ENCODE peak calls at places on chromosomes 5 and 9, in ten cellular contexts. One of them, this sample, is unnamed.

GRCh38 chr5:126525630-126526245 is 69.3 kb downstream of the ALDH7A1 start:
- DNase-seq in neuronal stem cell: no peak
- DNase-seq in hippocampal formation: no peak
- DNase-seq in effector memory CD4-positive, alpha-beta T cell: no peak
- DNase-seq in transverse colon: peak; percentile 79
- DNase-seq in GM04504: no peak
- DNase-seq in upper lobe of right lung: no peak
- DNase-seq in Calu3: peak; percentile 16
- DNase-seq in central memory CD4-positive, alpha-beta T cell: no peak
- DNase-seq in amniotic epithelial cell: no peak
- DNase-seq in this sample: peak; percentile 89

GRCh38 chr5:40001796-40002195 is 577.0 kb upstream of the DAB2 start:
- DNase-seq in neuronal stem cell: no peak
- DNase-seq in hippocampal formation: no peak
- DNase-seq in effector memory CD4-positive, alpha-beta T cell: no peak
- DNase-seq in transverse colon: no peak
- DNase-seq in GM04504: no peak
- DNase-seq in upper lobe of right lung: no peak
- DNase-seq in Calu3: no peak
- DNase-seq in central memory CD4-positive, alpha-beta T cell: no peak
- DNase-seq in amniotic epithelial cell: no peak
- DNase-seq in this sample: no peak

GRCh38 chr9:131402738-131403492 is 9.0 kb downstream of the PRRC2B start:
- DNase-seq in neuronal stem cell: no peak
- DNase-seq in hippocampal formation: peak; percentile 79
- DNase-seq in effector memory CD4-positive, alpha-beta T cell: no peak
- DNase-seq in transverse colon: peak; percentile 79
- DNase-seq in GM04504: peak; percentile 84
- DNase-seq in upper lobe of right lung: peak; percentile 87
- DNase-seq in Calu3: peak; percentile 56
- DNase-seq in central memory CD4-positive, alpha-beta T cell: no peak
- DNase-seq in amniotic epithelial cell: peak; percentile 89
- DNase-seq in this sample: peak; percentile 96

GRCh38 chr5:133850811-133851210 is 117.6 kb downstream of the C5orf15 start:
- DNase-seq in neuronal stem cell: no peak
- DNase-seq in hippocampal formation: no peak
- DNase-seq in effector memory CD4-positive, alpha-beta T cell: no peak
- DNase-seq in transverse colon: no peak
- DNase-seq in GM04504: no peak
- DNase-seq in upper lobe of right lung: no peak
- DNase-seq in Calu3: no peak
- DNase-seq in central memory CD4-positive, alpha-beta T cell: no peak
- DNase-seq in amniotic epithelial cell: no peak
- DNase-seq in this sample: no peak

GRCh38 chr9:113481176-113481805 is 17.8 kb downstream of the RGS3 start:
- DNase-seq in neuronal stem cell: no peak
- DNase-seq in hippocampal formation: no peak
- DNase-seq in effector memory CD4-positive, alpha-beta T cell: no peak
- DNase-seq in transverse colon: peak; percentile 52
- DNase-seq in GM04504: no peak
- DNase-seq in upper lobe of right lung: peak; percentile 46
- DNase-seq in Calu3: no peak
- DNase-seq in central memory CD4-positive, alpha-beta T cell: no peak
- DNase-seq in amniotic epithelial cell: no peak
- DNase-seq in this sample: peak; percentile 52

GRCh38 chr5:173238312-173239232 is 3.6 kb upstream of the NKX2-5 start:
- DNase-seq in neuronal stem cell: no peak
- DNase-seq in hippocampal formation: no peak
- DNase-seq in effector memory CD4-positive, alpha-beta T cell: no peak
- DNase-seq in transverse colon: no peak
- DNase-seq in GM04504: no peak
- DNase-seq in upper lobe of right lung: no peak
- DNase-seq in Calu3: no peak
- DNase-seq in central memory CD4-positive, alpha-beta T cell: no peak
- DNase-seq in amniotic epithelial cell: no peak
- DNase-seq in this sample: no peak

GRCh38 chr9:2933165-2934095 is 89.5 kb upstream of the PUM3 start:
- DNase-seq in neuronal stem cell: no peak
- DNase-seq in hippocampal formation: no peak
- DNase-seq in effector memory CD4-positive, alpha-beta T cell: no peak
- DNase-seq in transverse colon: no peak
- DNase-seq in GM04504: no peak
- DNase-seq in upper lobe of right lung: no peak
- DNase-seq in Calu3: no peak
- DNase-seq in central memory CD4-positive, alpha-beta T cell: no peak
- DNase-seq in amniotic epithelial cell: no peak
- DNase-seq in this sample: no peak

GRCh38 chr9:77735515-77735914 is 87.4 kb upstream of the GNA14 start:
- DNase-seq in neuronal stem cell: no peak
- DNase-seq in hippocampal formation: peak; percentile 36
- DNase-seq in effector memory CD4-positive, alpha-beta T cell: no peak
- DNase-seq in transverse colon: no peak
- DNase-seq in GM04504: no peak
- DNase-seq in upper lobe of right lung: no peak
- DNase-seq in Calu3: no peak
- DNase-seq in central memory CD4-positive, alpha-beta T cell: no peak
- DNase-seq in amniotic epithelial cell: peak; percentile 65
- DNase-seq in this sample: no peak

GRCh38 chr9:134644715-134645606 is 3.4 kb downstream of the COL5A1 start:
- DNase-seq in neuronal stem cell: no peak
- DNase-seq in hippocampal formation: no peak
- DNase-seq in effector memory CD4-positive, alpha-beta T cell: no peak
- DNase-seq in transverse colon: peak; percentile 60
- DNase-seq in GM04504: peak; percentile 98
- DNase-seq in upper lobe of right lung: no peak
- DNase-seq in Calu3: no peak
- DNase-seq in central memory CD4-positive, alpha-beta T cell: no peak
- DNase-seq in amniotic epithelial cell: peak; percentile 99
- DNase-seq in this sample: peak; percentile 93

GRCh38 chr9:70679845-70680244 is 265.4 kb upstream of the KLF9 start:
- DNase-seq in neuronal stem cell: no peak
- DNase-seq in hippocampal formation: no peak
- DNase-seq in effector memory CD4-positive, alpha-beta T cell: no peak
- DNase-seq in transverse colon: no peak
- DNase-seq in GM04504: no peak
- DNase-seq in upper lobe of right lung: no peak
- DNase-seq in Calu3: no peak
- DNase-seq in central memory CD4-positive, alpha-beta T cell: no peak
- DNase-seq in amniotic epithelial cell: peak; percentile 84
- DNase-seq in this sample: no peak

GRCh38 chr9:92650839-92651621 is 18.9 kb downstream of the IPPK start:
- DNase-seq in neuronal stem cell: no peak
- DNase-seq in hippocampal formation: peak; percentile 31
- DNase-seq in effector memory CD4-positive, alpha-beta T cell: no peak
- DNase-seq in transverse colon: peak; percentile 25
- DNase-seq in GM04504: no peak
- DNase-seq in upper lobe of right lung: peak; percentile 61
- DNase-seq in Calu3: no peak
- DNase-seq in central memory CD4-positive, alpha-beta T cell: no peak
- DNase-seq in amniotic epithelial cell: peak; percentile 97
- DNase-seq in this sample: peak; percentile 92

GRCh38 chr5:107790671-107791070 is 119.9 kb upstream of the EFNA5 start:
- DNase-seq in neuronal stem cell: no peak
- DNase-seq in hippocampal formation: no peak
- DNase-seq in effector memory CD4-positive, alpha-beta T cell: no peak
- DNase-seq in transverse colon: no peak
- DNase-seq in GM04504: no peak
- DNase-seq in upper lobe of right lung: no peak
- DNase-seq in Calu3: no peak
- DNase-seq in central memory CD4-positive, alpha-beta T cell: no peak
- DNase-seq in amniotic epithelial cell: no peak
- DNase-seq in this sample: no peak

GRCh38 chr9:123544007-123544827 is 188.2 kb downstream of the CRB2 start:
- DNase-seq in neuronal stem cell: peak; percentile 39
- DNase-seq in hippocampal formation: peak; percentile 56
- DNase-seq in effector memory CD4-positive, alpha-beta T cell: no peak
- DNase-seq in transverse colon: peak; percentile 31
- DNase-seq in GM04504: peak; percentile 13
- DNase-seq in upper lobe of right lung: no peak
- DNase-seq in Calu3: peak; percentile 25
- DNase-seq in central memory CD4-positive, alpha-beta T cell: no peak
- DNase-seq in amniotic epithelial cell: peak; percentile 51
- DNase-seq in this sample: no peak

GRCh38 chr5:176406436-176407052 is 9.8 kb downstream of the CLTB start:
- DNase-seq in neuronal stem cell: no peak
- DNase-seq in hippocampal formation: no peak
- DNase-seq in effector memory CD4-positive, alpha-beta T cell: no peak
- DNase-seq in transverse colon: peak; percentile 8
- DNase-seq in GM04504: no peak
- DNase-seq in upper lobe of right lung: peak; percentile 25
- DNase-seq in Calu3: no peak
- DNase-seq in central memory CD4-positive, alpha-beta T cell: no peak
- DNase-seq in amniotic epithelial cell: no peak
- DNase-seq in this sample: no peak

GRCh38 chr9:131841765-131842318 is 102.0 kb upstream of the RAPGEF1 start:
- DNase-seq in neuronal stem cell: no peak
- DNase-seq in hippocampal formation: no peak
- DNase-seq in effector memory CD4-positive, alpha-beta T cell: no peak
- DNase-seq in transverse colon: no peak
- DNase-seq in GM04504: no peak
- DNase-seq in upper lobe of right lung: no peak
- DNase-seq in Calu3: no peak
- DNase-seq in central memory CD4-positive, alpha-beta T cell: no peak
- DNase-seq in amniotic epithelial cell: no peak
- DNase-seq in this sample: no peak

GRCh38 chr5:176995896-176996767 is 10.4 kb downstream of the UIMC1 start:
- DNase-seq in neuronal stem cell: no peak
- DNase-seq in hippocampal formation: no peak
- DNase-seq in effector memory CD4-positive, alpha-beta T cell: no peak
- DNase-seq in transverse colon: no peak
- DNase-seq in GM04504: peak; percentile 70
- DNase-seq in upper lobe of right lung: no peak
- DNase-seq in Calu3: no peak
- DNase-seq in central memory CD4-positive, alpha-beta T cell: no peak
- DNase-seq in amniotic epithelial cell: peak; percentile 93
- DNase-seq in this sample: no peak

GRCh38 chr9:106467113-106467846 is 395.7 kb upstream of the ZNF462 start:
- DNase-seq in neuronal stem cell: peak; percentile 15
- DNase-seq in hippocampal formation: no peak
- DNase-seq in effector memory CD4-positive, alpha-beta T cell: no peak
- DNase-seq in transverse colon: no peak
- DNase-seq in GM04504: no peak
- DNase-seq in upper lobe of right lung: no peak
- DNase-seq in Calu3: no peak
- DNase-seq in central memory CD4-positive, alpha-beta T cell: no peak
- DNase-seq in amniotic epithelial cell: peak; percentile 14
- DNase-seq in this sample: no peak

GRCh38 chr9:93598647-93599241 is 22.4 kb downstream of the PHF2 start:
- DNase-seq in neuronal stem cell: no peak
- DNase-seq in hippocampal formation: no peak
- DNase-seq in effector memory CD4-positive, alpha-beta T cell: no peak
- DNase-seq in transverse colon: peak; percentile 36
- DNase-seq in GM04504: no peak
- DNase-seq in upper lobe of right lung: no peak
- DNase-seq in Calu3: no peak
- DNase-seq in central memory CD4-positive, alpha-beta T cell: peak; percentile 36
- DNase-seq in amniotic epithelial cell: no peak
- DNase-seq in this sample: no peak

GRCh38 chr5:158079097-158079496 is 220.2 kb upstream of the CLINT1 start:
- DNase-seq in neuronal stem cell: no peak
- DNase-seq in hippocampal formation: no peak
- DNase-seq in effector memory CD4-positive, alpha-beta T cell: no peak
- DNase-seq in transverse colon: no peak
- DNase-seq in GM04504: no peak
- DNase-seq in upper lobe of right lung: no peak
- DNase-seq in Calu3: no peak
- DNase-seq in central memory CD4-positive, alpha-beta T cell: no peak
- DNase-seq in amniotic epithelial cell: no peak
- DNase-seq in this sample: no peak

GRCh38 chr9:70049236-70049635 is 5.6 kb downstream of the MAMDC2 start:
- DNase-seq in neuronal stem cell: no peak
- DNase-seq in hippocampal formation: no peak
- DNase-seq in effector memory CD4-positive, alpha-beta T cell: no peak
- DNase-seq in transverse colon: peak; percentile 57
- DNase-seq in GM04504: peak; percentile 41
- DNase-seq in upper lobe of right lung: no peak
- DNase-seq in Calu3: peak; percentile 48
- DNase-seq in central memory CD4-positive, alpha-beta T cell: no peak
- DNase-seq in amniotic epithelial cell: peak; percentile 82
- DNase-seq in this sample: peak; percentile 94

GRCh38 chr9:107142896-107143603 is 140.0 kb upstream of the RAD23B start:
- DNase-seq in neuronal stem cell: no peak
- DNase-seq in hippocampal formation: no peak
- DNase-seq in effector memory CD4-positive, alpha-beta T cell: no peak
- DNase-seq in transverse colon: peak; percentile 28
- DNase-seq in GM04504: no peak
- DNase-seq in upper lobe of right lung: no peak
- DNase-seq in Calu3: no peak
- DNase-seq in central memory CD4-positive, alpha-beta T cell: no peak
- DNase-seq in amniotic epithelial cell: peak; percentile 63
- DNase-seq in this sample: no peak

GRCh38 chr5:145341842-145342241 is 493.3 kb downstream of the PRELID2 start:
- DNase-seq in neuronal stem cell: no peak
- DNase-seq in hippocampal formation: no peak
- DNase-seq in effector memory CD4-positive, alpha-beta T cell: no peak
- DNase-seq in transverse colon: no peak
- DNase-seq in GM04504: no peak
- DNase-seq in upper lobe of right lung: no peak
- DNase-seq in Calu3: no peak
- DNase-seq in central memory CD4-positive, alpha-beta T cell: no peak
- DNase-seq in amniotic epithelial cell: peak; percentile 31
- DNase-seq in this sample: no peak

GRCh38 chr5:37166197-37166596 is 83.0 kb downstream of the CPLANE1 start:
- DNase-seq in neuronal stem cell: no peak
- DNase-seq in hippocampal formation: no peak
- DNase-seq in effector memory CD4-positive, alpha-beta T cell: no peak
- DNase-seq in transverse colon: no peak
- DNase-seq in GM04504: no peak
- DNase-seq in upper lobe of right lung: no peak
- DNase-seq in Calu3: no peak
- DNase-seq in central memory CD4-positive, alpha-beta T cell: no peak
- DNase-seq in amniotic epithelial cell: no peak
- DNase-seq in this sample: no peak

GRCh38 chr9:126125177-126125576 is 201.5 kb upstream of the MVB12B start:
- DNase-seq in neuronal stem cell: no peak
- DNase-seq in hippocampal formation: no peak
- DNase-seq in effector memory CD4-positive, alpha-beta T cell: no peak
- DNase-seq in transverse colon: no peak
- DNase-seq in GM04504: no peak
- DNase-seq in upper lobe of right lung: no peak
- DNase-seq in Calu3: no peak
- DNase-seq in central memory CD4-positive, alpha-beta T cell: no peak
- DNase-seq in amniotic epithelial cell: peak; percentile 31
- DNase-seq in this sample: no peak

GRCh38 chr9:101449071-101449721 is 13.6 kb upstream of the ALDOB start:
- DNase-seq in neuronal stem cell: peak; percentile 61
- DNase-seq in hippocampal formation: peak; percentile 16
- DNase-seq in effector memory CD4-positive, alpha-beta T cell: no peak
- DNase-seq in transverse colon: peak; percentile 85
- DNase-seq in GM04504: peak; percentile 21
- DNase-seq in upper lobe of right lung: peak; percentile 87
- DNase-seq in Calu3: peak; percentile 85
- DNase-seq in central memory CD4-positive, alpha-beta T cell: peak; percentile 10
- DNase-seq in amniotic epithelial cell: peak; percentile 26
- DNase-seq in this sample: peak; percentile 79

GRCh38 chr9:131162886-131163285 is 37.5 kb downstream of the NUP214 start:
- DNase-seq in neuronal stem cell: no peak
- DNase-seq in hippocampal formation: no peak
- DNase-seq in effector memory CD4-positive, alpha-beta T cell: no peak
- DNase-seq in transverse colon: no peak
- DNase-seq in GM04504: no peak
- DNase-seq in upper lobe of right lung: no peak
- DNase-seq in Calu3: no peak
- DNase-seq in central memory CD4-positive, alpha-beta T cell: no peak
- DNase-seq in amniotic epithelial cell: no peak
- DNase-seq in this sample: no peak

GRCh38 chr5:14444161-14444560 is 137.4 kb upstream of the OTULINL start:
- DNase-seq in neuronal stem cell: no peak
- DNase-seq in hippocampal formation: no peak
- DNase-seq in effector memory CD4-positive, alpha-beta T cell: no peak
- DNase-seq in transverse colon: no peak
- DNase-seq in GM04504: no peak
- DNase-seq in upper lobe of right lung: no peak
- DNase-seq in Calu3: no peak
- DNase-seq in central memory CD4-positive, alpha-beta T cell: no peak
- DNase-seq in amniotic epithelial cell: no peak
- DNase-seq in this sample: no peak

GRCh38 chr9:96241391-96241809 is 60.6 kb downstream of the HSD17B3 start:
- DNase-seq in neuronal stem cell: no peak
- DNase-seq in hippocampal formation: no peak
- DNase-seq in effector memory CD4-positive, alpha-beta T cell: no peak
- DNase-seq in transverse colon: no peak
- DNase-seq in GM04504: no peak
- DNase-seq in upper lobe of right lung: no peak
- DNase-seq in Calu3: peak; percentile 19
- DNase-seq in central memory CD4-positive, alpha-beta T cell: peak; percentile 40
- DNase-seq in amniotic epithelial cell: no peak
- DNase-seq in this sample: no peak

This sample was measured in sigmoid colon.